ENCODE peak calls at places on chromosomes 1 and 21, in nine cellular contexts. One of them, this sample, is unnamed.

GRCh38 chr1:227949954-227950734 is 2.4 kb upstream of the WNT9A start:
- DNase-seq in SK-N-SH: no peak
- DNase-seq in endothelial cell of umbilical vein: no peak
- DNase-seq in breast epithelium: no peak
- DNase-seq in sigmoid colon: peak
- DNase-seq in stomach: peak
- DNase-seq in GM12878: no peak
- DNase-seq in spleen: peak
- DNase-seq in HL-60: no peak
- DNase-seq in this sample: no peak

GRCh38 chr1:29478046-29478791 is 241.9 kb downstream of the PTPRU start:
- DNase-seq in breast epithelium: no peak
- DNase-seq in spleen: peak
- DNase-seq in GM12878: no peak
- DNase-seq in SK-N-SH: no peak
- DNase-seq in sigmoid colon: peak
- DNase-seq in endothelial cell of umbilical vein: no peak
- DNase-seq in HL-60: no peak
- DNase-seq in stomach: peak
- DNase-seq in this sample: no peak

GRCh38 chr1:41498809-41499208 is 14.3 kb upstream of the EDN2 start:
- DNase-seq in spleen: no peak
- DNase-seq in HL-60: no peak
- DNase-seq in SK-N-SH: no peak
- DNase-seq in stomach: peak
- DNase-seq in sigmoid colon: no peak
- DNase-seq in breast epithelium: peak
- DNase-seq in endothelial cell of umbilical vein: no peak
- DNase-seq in GM12878: no peak
- DNase-seq in this sample: no peak

GRCh38 chr1:163203561-163203960 is 845 bp upstream of the RGS5 start:
- DNase-seq in stomach: no peak
- DNase-seq in SK-N-SH: no peak
- DNase-seq in endothelial cell of umbilical vein: no peak
- DNase-seq in spleen: no peak
- DNase-seq in sigmoid colon: no peak
- DNase-seq in GM12878: no peak
- DNase-seq in breast epithelium: no peak
- DNase-seq in HL-60: no peak
- DNase-seq in this sample: no peak

GRCh38 chr1:234920136-234920842 is 208.3 kb downstream of the TOMM20 start:
- DNase-seq in stomach: peak
- DNase-seq in endothelial cell of umbilical vein: no peak
- DNase-seq in GM12878: no peak
- DNase-seq in breast epithelium: no peak
- DNase-seq in spleen: no peak
- DNase-seq in HL-60: no peak
- DNase-seq in SK-N-SH: no peak
- DNase-seq in sigmoid colon: peak
- DNase-seq in this sample: no peak

GRCh38 chr1:119068427-119068826 is 72.0 kb downstream of the WARS2 start:
- DNase-seq in endothelial cell of umbilical vein: no peak
- DNase-seq in sigmoid colon: no peak
- DNase-seq in GM12878: no peak
- DNase-seq in stomach: no peak
- DNase-seq in breast epithelium: no peak
- DNase-seq in SK-N-SH: peak
- DNase-seq in spleen: no peak
- DNase-seq in HL-60: no peak
- DNase-seq in this sample: no peak

GRCh38 chr1:209869242-209870149 is 41.7 kb downstream of the UTP25 start:
- DNase-seq in spleen: no peak
- DNase-seq in HL-60: no peak
- DNase-seq in SK-N-SH: peak
- DNase-seq in sigmoid colon: no peak
- DNase-seq in GM12878: no peak
- DNase-seq in endothelial cell of umbilical vein: no peak
- DNase-seq in stomach: no peak
- DNase-seq in breast epithelium: no peak
- DNase-seq in this sample: no peak

GRCh38 chr1:101929343-101929742 is 67.4 kb downstream of the OLFM3 start:
- DNase-seq in SK-N-SH: peak
- DNase-seq in HL-60: no peak
- DNase-seq in GM12878: no peak
- DNase-seq in spleen: no peak
- DNase-seq in sigmoid colon: no peak
- DNase-seq in breast epithelium: no peak
- DNase-seq in endothelial cell of umbilical vein: no peak
- DNase-seq in stomach: no peak
- DNase-seq in this sample: no peak

GRCh38 chr1:223221686-223222085 is 78.6 kb upstream of the TLR5 start:
- DNase-seq in stomach: no peak
- DNase-seq in GM12878: no peak
- DNase-seq in SK-N-SH: no peak
- DNase-seq in breast epithelium: no peak
- DNase-seq in endothelial cell of umbilical vein: no peak
- DNase-seq in spleen: no peak
- DNase-seq in HL-60: no peak
- DNase-seq in sigmoid colon: no peak
- DNase-seq in this sample: no peak

GRCh38 chr1:70331962-70332361 is 22.6 kb downstream of the ANKRD13C start:
- DNase-seq in GM12878: no peak
- DNase-seq in stomach: no peak
- DNase-seq in breast epithelium: no peak
- DNase-seq in sigmoid colon: no peak
- DNase-seq in HL-60: no peak
- DNase-seq in SK-N-SH: no peak
- DNase-seq in endothelial cell of umbilical vein: no peak
- DNase-seq in spleen: no peak
- DNase-seq in this sample: no peak

GRCh38 chr1:8571200-8571984 is 246.0 kb downstream of the RERE start:
- DNase-seq in sigmoid colon: no peak
- DNase-seq in SK-N-SH: peak
- DNase-seq in spleen: no peak
- DNase-seq in GM12878: no peak
- DNase-seq in breast epithelium: no peak
- DNase-seq in endothelial cell of umbilical vein: peak
- DNase-seq in HL-60: no peak
- DNase-seq in stomach: peak
- DNase-seq in this sample: peak

GRCh38 chr21:42463861-42464515 is 32.0 kb downstream of the RSPH1 start:
- DNase-seq in spleen: peak
- DNase-seq in HL-60: peak
- DNase-seq in endothelial cell of umbilical vein: peak
- DNase-seq in GM12878: no peak
- DNase-seq in SK-N-SH: no peak
- DNase-seq in breast epithelium: no peak
- DNase-seq in sigmoid colon: no peak
- DNase-seq in stomach: peak
- DNase-seq in this sample: no peak

GRCh38 chr1:151972533-151973270 is 21.0 kb downstream of the S100A10 start:
- DNase-seq in stomach: peak
- DNase-seq in breast epithelium: no peak
- DNase-seq in endothelial cell of umbilical vein: peak
- DNase-seq in GM12878: no peak
- DNase-seq in HL-60: no peak
- DNase-seq in SK-N-SH: no peak
- DNase-seq in spleen: no peak
- DNase-seq in sigmoid colon: peak
- DNase-seq in this sample: no peak

GRCh38 chr1:2859219-2859880 is 57.9 kb upstream of the TTC34 start:
- DNase-seq in breast epithelium: no peak
- DNase-seq in GM12878: no peak
- DNase-seq in spleen: no peak
- DNase-seq in stomach: no peak
- DNase-seq in SK-N-SH: no peak
- DNase-seq in HL-60: no peak
- DNase-seq in endothelial cell of umbilical vein: no peak
- DNase-seq in sigmoid colon: no peak
- DNase-seq in this sample: no peak

GRCh38 chr1:100597069-100597741 is 59.3 kb downstream of the GPR88 start:
- DNase-seq in spleen: no peak
- DNase-seq in endothelial cell of umbilical vein: peak
- DNase-seq in HL-60: peak
- DNase-seq in sigmoid colon: no peak
- DNase-seq in SK-N-SH: peak
- DNase-seq in stomach: no peak
- DNase-seq in GM12878: no peak
- DNase-seq in breast epithelium: no peak
- DNase-seq in this sample: no peak

GRCh38 chr1:206002833-206003532 is at the start of gene RAB7B:
- DNase-seq in sigmoid colon: peak
- DNase-seq in endothelial cell of umbilical vein: no peak
- DNase-seq in breast epithelium: peak
- DNase-seq in HL-60: no peak
- DNase-seq in spleen: no peak
- DNase-seq in SK-N-SH: no peak
- DNase-seq in stomach: peak
- DNase-seq in GM12878: no peak
- DNase-seq in this sample: no peak

GRCh38 chr1:159999204-159999603 is 32.6 kb downstream of the PIGM start:
- DNase-seq in HL-60: no peak
- DNase-seq in GM12878: no peak
- DNase-seq in spleen: no peak
- DNase-seq in SK-N-SH: no peak
- DNase-seq in endothelial cell of umbilical vein: no peak
- DNase-seq in sigmoid colon: no peak
- DNase-seq in breast epithelium: no peak
- DNase-seq in stomach: no peak
- DNase-seq in this sample: no peak

GRCh38 chr21:41112740-41113692 is 54.9 kb upstream of the BACE2 start:
- DNase-seq in spleen: no peak
- DNase-seq in breast epithelium: peak
- DNase-seq in sigmoid colon: no peak
- DNase-seq in stomach: no peak
- DNase-seq in HL-60: no peak
- DNase-seq in endothelial cell of umbilical vein: no peak
- DNase-seq in SK-N-SH: peak
- DNase-seq in GM12878: no peak
- DNase-seq in this sample: peak

GRCh38 chr1:237316352-237316751 is 274.4 kb downstream of the RYR2 start:
- DNase-seq in spleen: no peak
- DNase-seq in GM12878: no peak
- DNase-seq in stomach: no peak
- DNase-seq in SK-N-SH: no peak
- DNase-seq in endothelial cell of umbilical vein: no peak
- DNase-seq in sigmoid colon: no peak
- DNase-seq in breast epithelium: no peak
- DNase-seq in HL-60: no peak
- DNase-seq in this sample: no peak
- H3K27ac ChIP-seq in spleen: no peak
- H3K27ac ChIP-seq in GM12878: no peak
- H3K27ac ChIP-seq in stomach: no peak
- H3K27ac ChIP-seq in SK-N-SH: no peak
- H3K27ac ChIP-seq in endothelial cell of umbilical vein: no peak
- H3K27ac ChIP-seq in sigmoid colon: no peak
- H3K27ac ChIP-seq in breast epithelium: no peak
- H3K27ac ChIP-seq in HL-60: no peak
- H3K27ac ChIP-seq in this sample: no peak

GRCh38 chr1:16503494-16503893 is 10.6 kb downstream of the RNU1-1 start:
- DNase-seq in breast epithelium: no peak
- DNase-seq in spleen: no peak
- DNase-seq in stomach: no peak
- DNase-seq in endothelial cell of umbilical vein: no peak
- DNase-seq in GM12878: no peak
- DNase-seq in sigmoid colon: no peak
- DNase-seq in HL-60: no peak
- DNase-seq in SK-N-SH: peak
- DNase-seq in this sample: no peak

GRCh38 chr1:16498573-16499359 is 15.3 kb downstream of the RNU1-1 start:
- DNase-seq in GM12878: peak
- DNase-seq in stomach: peak
- DNase-seq in SK-N-SH: peak
- DNase-seq in breast epithelium: peak
- DNase-seq in endothelial cell of umbilical vein: peak
- DNase-seq in sigmoid colon: peak
- DNase-seq in HL-60: peak
- DNase-seq in spleen: peak
- DNase-seq in this sample: no peak
- TF ChIP-seq POLR2AphosphoS5 in GM12878: no peak
- TF ChIP-seq POLR2AphosphoS5 in stomach: peak
- TF ChIP-seq POLR2AphosphoS5 in SK-N-SH: no peak
- TF ChIP-seq POLR2AphosphoS5 in breast epithelium: no peak
- TF ChIP-seq POLR2AphosphoS5 in endothelial cell of umbilical vein: peak
- TF ChIP-seq POLR2AphosphoS5 in sigmoid colon: peak
- TF ChIP-seq POLR2AphosphoS5 in HL-60: no peak
- TF ChIP-seq POLR2AphosphoS5 in spleen: peak
- TF ChIP-seq POLR2AphosphoS5 in this sample: no peak

DNA sequence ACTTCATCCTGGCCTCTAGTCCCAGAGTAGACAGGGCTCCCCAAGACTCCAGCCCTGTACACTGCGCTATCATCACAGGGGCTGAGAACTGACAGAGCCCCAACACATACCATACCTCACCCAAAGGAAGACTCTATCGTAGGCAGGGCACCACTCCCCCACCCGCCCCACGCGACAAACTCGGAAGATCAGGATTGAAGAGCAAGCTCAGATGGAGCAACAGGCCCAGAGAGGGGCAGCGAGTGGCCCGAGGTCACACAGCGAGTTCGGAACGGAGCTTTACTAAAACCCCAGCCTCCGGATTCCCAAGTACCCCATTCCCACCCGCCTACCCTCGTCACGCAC is 15.7 kb downstream of the INPP5B start:
- DNase-seq in SK-N-SH: no peak
- DNase-seq in breast epithelium: no peak
- DNase-seq in sigmoid colon: no peak
- DNase-seq in GM12878: no peak
- DNase-seq in spleen: no peak
- DNase-seq in stomach: no peak
- DNase-seq in HL-60: no peak
- DNase-seq in endothelial cell of umbilical vein: no peak
- DNase-seq in this sample: no peak
- H3K27ac ChIP-seq in SK-N-SH: no peak
- H3K27ac ChIP-seq in breast epithelium: peak
- H3K27ac ChIP-seq in sigmoid colon: peak
- H3K27ac ChIP-seq in GM12878: peak
- H3K27ac ChIP-seq in spleen: peak
- H3K27ac ChIP-seq in stomach: peak
- H3K27ac ChIP-seq in HL-60: peak
- H3K27ac ChIP-seq in endothelial cell of umbilical vein: peak
- H3K27ac ChIP-seq in this sample: no peak

GRCh38 chr1:244862699-244863490 is 1.4 kb downstream of the HNRNPU start:
- DNase-seq in breast epithelium: peak
- DNase-seq in sigmoid colon: peak
- DNase-seq in spleen: peak
- DNase-seq in SK-N-SH: peak
- DNase-seq in GM12878: peak
- DNase-seq in endothelial cell of umbilical vein: peak
- DNase-seq in stomach: peak
- DNase-seq in HL-60: peak
- DNase-seq in this sample: peak
- TF ChIP-seq POLR2AphosphoS5 in breast epithelium: peak
- TF ChIP-seq POLR2AphosphoS5 in sigmoid colon: peak
- TF ChIP-seq POLR2AphosphoS5 in spleen: peak
- TF ChIP-seq POLR2AphosphoS5 in SK-N-SH: no peak
- TF ChIP-seq POLR2AphosphoS5 in GM12878: peak
- TF ChIP-seq POLR2AphosphoS5 in endothelial cell of umbilical vein: peak
- TF ChIP-seq POLR2AphosphoS5 in stomach: peak
- TF ChIP-seq POLR2AphosphoS5 in HL-60: peak
- TF ChIP-seq POLR2AphosphoS5 in this sample: no peak

GRCh38 chr1:165116732-165117131 is 239.8 kb downstream of the LMX1A start:
- DNase-seq in GM12878: no peak
- DNase-seq in sigmoid colon: no peak
- DNase-seq in endothelial cell of umbilical vein: no peak
- DNase-seq in spleen: no peak
- DNase-seq in stomach: no peak
- DNase-seq in SK-N-SH: no peak
- DNase-seq in breast epithelium: no peak
- DNase-seq in HL-60: no peak
- DNase-seq in this sample: no peak
- H3K27ac ChIP-seq in GM12878: no peak
- H3K27ac ChIP-seq in sigmoid colon: no peak
- H3K27ac ChIP-seq in endothelial cell of umbilical vein: no peak
- H3K27ac ChIP-seq in spleen: no peak
- H3K27ac ChIP-seq in stomach: no peak
- H3K27ac ChIP-seq in SK-N-SH: no peak
- H3K27ac ChIP-seq in breast epithelium: no peak
- H3K27ac ChIP-seq in HL-60: no peak
- H3K27ac ChIP-seq in this sample: peak

This sample was measured in SK-N-MC.